ENCODE peak calls at places on chromosomes 3 and 15, in ten cellular contexts. One of them, this sample, is unnamed. For H3K4me1, the result is how much of the 10 kb centered on the place peaks cover.

GRCh38 chr3:107323723-107324122 is 53.5 kb upstream of the CCDC54 start:
- DNase-seq in lower lobe of right lung: no peak
- DNase-seq in cardiac muscle cell: no peak
- DNase-seq in astrocyte: no peak
- DNase-seq in Panc1: no peak
- DNase-seq in body of pancreas: no peak
- DNase-seq in colonic mucosa: no peak
- DNase-seq in tibial nerve: no peak
- DNase-seq in testis: no peak
- DNase-seq in heart left ventricle: no peak
- DNase-seq in this sample: no peak

GRCh38 chr15:29470794-29471193 is 201.2 kb upstream of the NSMCE3 start:
- DNase-seq in lower lobe of right lung: no peak
- DNase-seq in cardiac muscle cell: no peak
- DNase-seq in astrocyte: no peak
- DNase-seq in Panc1: no peak
- DNase-seq in body of pancreas: peak
- DNase-seq in colonic mucosa: peak
- DNase-seq in tibial nerve: no peak
- DNase-seq in testis: no peak
- DNase-seq in heart left ventricle: no peak
- DNase-seq in this sample: no peak

GRCh38 chr3:117035785-117036184 is 326.2 kb downstream of the TUSC7 start:
- DNase-seq in lower lobe of right lung: no peak
- DNase-seq in cardiac muscle cell: peak
- DNase-seq in astrocyte: no peak
- DNase-seq in Panc1: no peak
- DNase-seq in body of pancreas: no peak
- DNase-seq in colonic mucosa: peak
- DNase-seq in tibial nerve: no peak
- DNase-seq in testis: no peak
- DNase-seq in heart left ventricle: no peak
- DNase-seq in this sample: no peak

GRCh38 chr15:33569036-33569435 is 258.3 kb downstream of the RYR3 start:
- DNase-seq in lower lobe of right lung: no peak
- DNase-seq in cardiac muscle cell: no peak
- DNase-seq in astrocyte: no peak
- DNase-seq in Panc1: no peak
- DNase-seq in body of pancreas: no peak
- DNase-seq in colonic mucosa: no peak
- DNase-seq in tibial nerve: no peak
- DNase-seq in testis: no peak
- DNase-seq in heart left ventricle: no peak
- DNase-seq in this sample: no peak

GRCh38 chr15:28989239-28989830 is 103.6 kb downstream of the APBA2 start:
- DNase-seq in lower lobe of right lung: no peak
- DNase-seq in cardiac muscle cell: no peak
- DNase-seq in astrocyte: no peak
- DNase-seq in Panc1: no peak
- DNase-seq in body of pancreas: no peak
- DNase-seq in colonic mucosa: no peak
- DNase-seq in tibial nerve: no peak
- DNase-seq in testis: peak
- DNase-seq in heart left ventricle: no peak
- DNase-seq in this sample: no peak

GRCh38 chr3:153577059-153577736 is 415.2 kb downstream of the RAP2B start:
- DNase-seq in lower lobe of right lung: no peak
- DNase-seq in cardiac muscle cell: no peak
- DNase-seq in astrocyte: no peak
- DNase-seq in Panc1: no peak
- DNase-seq in body of pancreas: no peak
- DNase-seq in colonic mucosa: no peak
- DNase-seq in tibial nerve: no peak
- DNase-seq in testis: no peak
- DNase-seq in heart left ventricle: no peak
- DNase-seq in this sample: no peak

GRCh38 chr3:8649757-8650156 is 5.2 kb upstream of the SSUH2 start:
- DNase-seq in lower lobe of right lung: no peak
- DNase-seq in cardiac muscle cell: no peak
- DNase-seq in astrocyte: no peak
- DNase-seq in Panc1: no peak
- DNase-seq in body of pancreas: no peak
- DNase-seq in colonic mucosa: no peak
- DNase-seq in tibial nerve: no peak
- DNase-seq in testis: no peak
- DNase-seq in heart left ventricle: no peak
- DNase-seq in this sample: no peak

GRCh38 chr3:197286678-197287077 is 11.7 kb downstream of the DLG1 start:
- DNase-seq in lower lobe of right lung: no peak
- DNase-seq in cardiac muscle cell: no peak
- DNase-seq in astrocyte: no peak
- DNase-seq in Panc1: no peak
- DNase-seq in body of pancreas: no peak
- DNase-seq in colonic mucosa: no peak
- DNase-seq in tibial nerve: no peak
- DNase-seq in testis: no peak
- DNase-seq in heart left ventricle: no peak
- DNase-seq in this sample: no peak

GRCh38 chr3:30006111-30006510 is 600.3 kb upstream of the TGFBR2 start:
- DNase-seq in lower lobe of right lung: no peak
- DNase-seq in cardiac muscle cell: no peak
- DNase-seq in astrocyte: no peak
- DNase-seq in Panc1: no peak
- DNase-seq in body of pancreas: no peak
- DNase-seq in colonic mucosa: no peak
- DNase-seq in tibial nerve: no peak
- DNase-seq in testis: no peak
- DNase-seq in heart left ventricle: no peak
- DNase-seq in this sample: no peak

GRCh38 chr15:38253448-38253847 is 812 bp downstream of the SPRED1 start:
- DNase-seq in lower lobe of right lung: no peak
- DNase-seq in cardiac muscle cell: peak
- DNase-seq in astrocyte: peak
- DNase-seq in Panc1: no peak
- DNase-seq in body of pancreas: peak
- DNase-seq in colonic mucosa: peak
- DNase-seq in tibial nerve: no peak
- DNase-seq in testis: no peak
- DNase-seq in heart left ventricle: no peak
- DNase-seq in this sample: no peak

GRCh38 chr3:45688194-45688881 is 858 bp upstream of the SACM1L start:
- DNase-seq in lower lobe of right lung: no peak
- DNase-seq in cardiac muscle cell: peak
- DNase-seq in astrocyte: no peak
- DNase-seq in Panc1: no peak
- DNase-seq in body of pancreas: peak
- DNase-seq in colonic mucosa: peak
- DNase-seq in tibial nerve: no peak
- DNase-seq in testis: peak
- DNase-seq in heart left ventricle: no peak
- DNase-seq in this sample: no peak

GRCh38 chr15:78308422-78309021 is 9.1 kb upstream of the SKIC8 start:
- DNase-seq in lower lobe of right lung: peak
- DNase-seq in cardiac muscle cell: peak
- DNase-seq in astrocyte: peak
- DNase-seq in Panc1: peak
- DNase-seq in body of pancreas: peak
- DNase-seq in colonic mucosa: peak
- DNase-seq in tibial nerve: peak
- DNase-seq in testis: peak
- DNase-seq in heart left ventricle: peak
- DNase-seq in this sample: no peak

GRCh38 chr15:58247803-58248503 is 109.8 kb downstream of the AQP9 start:
- DNase-seq in lower lobe of right lung: peak
- DNase-seq in cardiac muscle cell: peak
- DNase-seq in astrocyte: no peak
- DNase-seq in Panc1: no peak
- DNase-seq in body of pancreas: peak
- DNase-seq in colonic mucosa: peak
- DNase-seq in tibial nerve: no peak
- DNase-seq in testis: peak
- DNase-seq in heart left ventricle: peak
- DNase-seq in this sample: no peak

GRCh38 chr3:69129531-69129930 is 7.1 kb upstream of the LMOD3 start:
- DNase-seq in lower lobe of right lung: no peak
- DNase-seq in cardiac muscle cell: no peak
- DNase-seq in astrocyte: no peak
- DNase-seq in Panc1: no peak
- DNase-seq in body of pancreas: no peak
- DNase-seq in colonic mucosa: no peak
- DNase-seq in tibial nerve: no peak
- DNase-seq in testis: no peak
- DNase-seq in heart left ventricle: no peak
- DNase-seq in this sample: no peak

GRCh38 chr15:36643551-36643950 is 64.1 kb downstream of the CDIN1 start:
- DNase-seq in lower lobe of right lung: no peak
- DNase-seq in cardiac muscle cell: no peak
- DNase-seq in astrocyte: peak
- DNase-seq in Panc1: no peak
- DNase-seq in body of pancreas: no peak
- DNase-seq in colonic mucosa: no peak
- DNase-seq in tibial nerve: no peak
- DNase-seq in testis: no peak
- DNase-seq in heart left ventricle: no peak
- DNase-seq in this sample: no peak

GRCh38 chr3:190000187-190000860 is 120.4 kb downstream of the P3H2 start:
- DNase-seq in lower lobe of right lung: no peak
- DNase-seq in cardiac muscle cell: no peak
- DNase-seq in astrocyte: no peak
- DNase-seq in Panc1: no peak
- DNase-seq in body of pancreas: no peak
- DNase-seq in colonic mucosa: no peak
- DNase-seq in tibial nerve: no peak
- DNase-seq in testis: no peak
- DNase-seq in heart left ventricle: no peak
- DNase-seq in this sample: no peak

GRCh38 chr15:45157974-45158373 is 28.2 kb downstream of the DUOX1 start:
- DNase-seq in lower lobe of right lung: no peak
- DNase-seq in cardiac muscle cell: peak
- DNase-seq in astrocyte: peak
- DNase-seq in Panc1: no peak
- DNase-seq in body of pancreas: no peak
- DNase-seq in colonic mucosa: no peak
- DNase-seq in tibial nerve: no peak
- DNase-seq in testis: no peak
- DNase-seq in heart left ventricle: no peak
- DNase-seq in this sample: no peak

GRCh38 chr15:68638953-68639500 is 60.2 kb downstream of the CORO2B start:
- DNase-seq in lower lobe of right lung: no peak
- DNase-seq in cardiac muscle cell: no peak
- DNase-seq in astrocyte: peak
- DNase-seq in Panc1: no peak
- DNase-seq in body of pancreas: no peak
- DNase-seq in colonic mucosa: no peak
- DNase-seq in tibial nerve: no peak
- DNase-seq in testis: no peak
- DNase-seq in heart left ventricle: no peak
- DNase-seq in this sample: no peak
- H3K27ac ChIP-seq in lower lobe of right lung: no peak
- H3K27ac ChIP-seq in cardiac muscle cell: peak
- H3K27ac ChIP-seq in astrocyte: no peak
- H3K27ac ChIP-seq in Panc1: no peak
- H3K27ac ChIP-seq in body of pancreas: no peak
- H3K27ac ChIP-seq in colonic mucosa: no peak
- H3K27ac ChIP-seq in tibial nerve: peak
- H3K27ac ChIP-seq in testis: peak
- H3K27ac ChIP-seq in heart left ventricle: peak
- H3K27ac ChIP-seq in this sample: no peak

GRCh38 chr15:67174864-67175573 is 79.4 kb downstream of the AAGAB start:
- DNase-seq in lower lobe of right lung: no peak
- DNase-seq in cardiac muscle cell: no peak
- DNase-seq in astrocyte: peak
- DNase-seq in Panc1: peak
- DNase-seq in body of pancreas: no peak
- DNase-seq in colonic mucosa: peak
- DNase-seq in tibial nerve: no peak
- DNase-seq in testis: no peak
- DNase-seq in heart left ventricle: no peak
- DNase-seq in this sample: no peak
- H3K4me1 ChIP-seq in lower lobe of right lung: under half
- H3K4me1 ChIP-seq in cardiac muscle cell: under half
- H3K4me1 ChIP-seq in astrocyte: half or more
- H3K4me1 ChIP-seq in Panc1: half or more
- H3K4me1 ChIP-seq in body of pancreas: under half
- H3K4me1 ChIP-seq in colonic mucosa: under half
- H3K4me1 ChIP-seq in tibial nerve: under half
- H3K4me1 ChIP-seq in testis: under half
- H3K4me1 ChIP-seq in heart left ventricle: under half
- H3K4me1 ChIP-seq in this sample: under half

GRCh38 chr3:16514799-16515353 is 1.4 kb upstream of the RFTN1 start:
- DNase-seq in lower lobe of right lung: no peak
- DNase-seq in cardiac muscle cell: no peak
- DNase-seq in astrocyte: no peak
- DNase-seq in Panc1: no peak
- DNase-seq in body of pancreas: no peak
- DNase-seq in colonic mucosa: no peak
- DNase-seq in tibial nerve: no peak
- DNase-seq in testis: no peak
- DNase-seq in heart left ventricle: no peak
- DNase-seq in this sample: no peak
- H3K27ac ChIP-seq in lower lobe of right lung: peak
- H3K27ac ChIP-seq in cardiac muscle cell: no peak
- H3K27ac ChIP-seq in astrocyte: no peak
- H3K27ac ChIP-seq in Panc1: no peak
- H3K27ac ChIP-seq in body of pancreas: no peak
- H3K27ac ChIP-seq in colonic mucosa: no peak
- H3K27ac ChIP-seq in tibial nerve: peak
- H3K27ac ChIP-seq in testis: no peak
- H3K27ac ChIP-seq in heart left ventricle: peak
- H3K27ac ChIP-seq in this sample: no peak

DNA sequence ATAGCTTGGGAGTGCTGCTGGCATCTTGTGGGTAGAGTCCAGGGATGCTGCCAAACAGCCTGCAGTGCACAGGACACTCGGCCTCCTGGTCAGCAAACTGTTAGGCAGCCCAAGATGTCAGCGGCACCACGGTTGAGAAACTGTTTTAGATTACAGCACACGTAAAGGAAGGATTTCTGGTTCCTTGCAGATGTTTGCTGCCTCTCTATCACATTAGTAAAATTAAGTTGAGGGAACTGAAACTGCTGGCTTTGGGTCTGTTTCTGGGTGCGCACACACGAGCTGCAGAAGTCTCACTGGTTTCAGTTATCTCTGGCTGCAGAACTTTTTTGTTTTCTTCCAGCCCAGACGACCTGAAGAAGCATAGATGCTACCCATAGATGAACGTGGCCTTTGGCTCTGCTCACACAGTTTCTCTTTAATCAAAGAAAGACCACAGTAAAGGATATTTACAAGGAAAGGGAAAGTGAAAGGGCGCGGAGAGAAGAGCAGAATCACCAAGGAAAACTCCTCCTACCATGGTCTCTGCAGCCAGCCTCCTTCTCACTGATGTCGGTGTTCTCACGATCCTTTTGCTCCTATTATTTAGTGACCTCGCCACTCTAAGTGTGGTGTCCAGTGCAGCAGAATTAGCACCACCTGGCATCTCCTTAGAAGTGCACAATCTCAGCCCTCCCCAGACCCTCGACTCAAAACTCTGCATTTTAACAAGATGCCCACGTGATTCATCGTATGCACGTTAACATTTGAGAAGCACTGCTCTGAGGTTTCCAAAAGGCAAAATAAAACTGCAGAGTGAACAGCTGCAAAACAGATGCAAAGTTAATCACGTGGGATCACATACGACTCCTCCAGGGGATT is 50.6 kb upstream of the AKAP13 start:
- DNase-seq in lower lobe of right lung: no peak
- DNase-seq in cardiac muscle cell: peak
- DNase-seq in astrocyte: peak
- DNase-seq in Panc1: peak
- DNase-seq in body of pancreas: peak
- DNase-seq in colonic mucosa: peak
- DNase-seq in tibial nerve: no peak
- DNase-seq in testis: peak
- DNase-seq in heart left ventricle: no peak
- DNase-seq in this sample: peak
- H3K4me1 ChIP-seq in lower lobe of right lung: under half
- H3K4me1 ChIP-seq in cardiac muscle cell: under half
- H3K4me1 ChIP-seq in astrocyte: under half
- H3K4me1 ChIP-seq in Panc1: under half
- H3K4me1 ChIP-seq in body of pancreas: under half
- H3K4me1 ChIP-seq in colonic mucosa: under half
- H3K4me1 ChIP-seq in tibial nerve: under half
- H3K4me1 ChIP-seq in testis: under half
- H3K4me1 ChIP-seq in heart left ventricle: under half
- H3K4me1 ChIP-seq in this sample: under half

This sample was measured in naive thymus-derived CD4-positive, alpha-beta T cell.